ENCODE peak calls at places on chromosomes 12 and 14, in seven cellular contexts. One of them, this sample, is unnamed.

GRCh38 chr14:68427550-68427890 is 365.3 kb downstream of the ZFP36L1 start:
- DNase-seq in progenitor cell of endocrine pancreas: no peak
- DNase-seq in DMS153: no peak
- DNase-seq in NCI-H146: no peak
- DNase-seq in fibroblast of mammary gland: no peak
- DNase-seq in HS-5: no peak
- DNase-seq in upper lobe of right lung: no peak
- DNase-seq in this sample: no peak

GRCh38 chr12:109621864-109622485 is 48.4 kb downstream of the MVK start:
- DNase-seq in DMS153: peak; percentile 85
- DNase-seq in progenitor cell of endocrine pancreas: no peak
- DNase-seq in upper lobe of right lung: no peak
- DNase-seq in NCI-H146: peak; percentile 96
- DNase-seq in HS-5: no peak
- DNase-seq in fibroblast of mammary gland: no peak
- DNase-seq in this sample: no peak

GRCh38 chr14:99393059-99393655 is 87.5 kb downstream of the SETD3 start:
- DNase-seq in upper lobe of right lung: peak; percentile 75
- DNase-seq in HS-5: no peak
- DNase-seq in fibroblast of mammary gland: peak; percentile 38
- DNase-seq in progenitor cell of endocrine pancreas: no peak
- DNase-seq in NCI-H146: peak; percentile 6
- DNase-seq in DMS153: no peak
- DNase-seq in this sample: no peak

GRCh38 chr14:64709126-64709525 is 4.9 kb downstream of the PLEKHG3 start:
- DNase-seq in progenitor cell of endocrine pancreas: no peak
- DNase-seq in HS-5: no peak
- DNase-seq in DMS153: no peak
- DNase-seq in NCI-H146: no peak
- DNase-seq in upper lobe of right lung: no peak
- DNase-seq in fibroblast of mammary gland: no peak
- DNase-seq in this sample: no peak

GRCh38 chr14:91126761-91127160 is 12.9 kb downstream of the DGLUCY start:
- DNase-seq in fibroblast of mammary gland: no peak
- DNase-seq in DMS153: no peak
- DNase-seq in NCI-H146: no peak
- DNase-seq in upper lobe of right lung: no peak
- DNase-seq in progenitor cell of endocrine pancreas: no peak
- DNase-seq in HS-5: no peak
- DNase-seq in this sample: no peak

GRCh38 chr14:98171654-98172053 is 1100.3 kb downstream of the BCL11B start:
- DNase-seq in DMS153: no peak
- DNase-seq in HS-5: no peak
- DNase-seq in fibroblast of mammary gland: no peak
- DNase-seq in upper lobe of right lung: no peak
- DNase-seq in progenitor cell of endocrine pancreas: no peak
- DNase-seq in NCI-H146: no peak
- DNase-seq in this sample: no peak

GRCh38 chr14:96363751-96364336 is 518 bp downstream of the GSKIP start:
- DNase-seq in fibroblast of mammary gland: peak; percentile 63
- DNase-seq in NCI-H146: peak; percentile 41
- DNase-seq in HS-5: no peak
- DNase-seq in DMS153: no peak
- DNase-seq in upper lobe of right lung: peak; percentile 76
- DNase-seq in progenitor cell of endocrine pancreas: no peak
- DNase-seq in this sample: peak; percentile 32

GRCh38 chr12:116360579-116361403 is 83.3 kb upstream of the MED13L start:
- DNase-seq in upper lobe of right lung: no peak
- DNase-seq in HS-5: no peak
- DNase-seq in DMS153: no peak
- DNase-seq in NCI-H146: no peak
- DNase-seq in progenitor cell of endocrine pancreas: no peak
- DNase-seq in fibroblast of mammary gland: no peak
- DNase-seq in this sample: no peak

GRCh38 chr12:45343269-45344051 is 127.6 kb downstream of the ANO6 start:
- DNase-seq in progenitor cell of endocrine pancreas: no peak
- DNase-seq in DMS153: no peak
- DNase-seq in upper lobe of right lung: no peak
- DNase-seq in HS-5: peak; percentile 14
- DNase-seq in fibroblast of mammary gland: peak; percentile 64
- DNase-seq in NCI-H146: no peak
- DNase-seq in this sample: no peak

This sample was measured in mucosa of gallbladder.